ENCODE peak calls at places on chromosomes 4 and X, in seven cellular contexts. R is transverse colon, Z is breast epithelium, Q is suprapubic skin, D is HCT116, K is GM12878, Y is GM23338. N is an unnamed sample.
A peak's percentile ranks its signal among the peaks of the same experiment; 100 is the strongest.

GRCh38 chr4:114217150-114217817 is 237.8 kb upstream of the ARSJ start:
- DNase-seq in Y (no peak), K (no peak), R (no peak), Q (no peak), Z (no peak), D (no peak), N (no peak)

GRCh38 chr4:4995103-4995761 is 24.0 kb downstream of the CYTL1 start:
- DNase-seq in Q (peak; percentile 81), K (no peak), Y (peak; percentile 91), D (peak; percentile 54), Z (peak; percentile 78), R (peak; percentile 66), N (peak; percentile 88)

GRCh38 chrX:39809326-39809725 is 288.4 kb downstream of the BCOR start:
- DNase-seq in D (no peak), Q (no peak), Z (no peak), K (no peak), Y (no peak), R (no peak), N (no peak)

GRCh38 chr4:87978656-87979055 is 3.1 kb downstream of the SPP1 start:
- DNase-seq in Q (no peak), Y (no peak), Z (no peak), R (no peak), D (no peak), K (no peak), N (no peak)

GRCh38 chr4:158870282-158871049 is 101.6 kb downstream of the FNIP2 start:
- DNase-seq in R (no peak), D (no peak), Y (peak; percentile 72), K (no peak), Q (no peak), Z (no peak), N (no peak)

GRCh38 chr4:129545599-129546278 is 449.8 kb downstream of the C4orf33 start:
- DNase-seq in K (no peak), D (no peak), Q (no peak), R (peak; percentile 31), Z (no peak), Y (no peak), N (peak; percentile 91)

GRCh38 chr4:113112341-113112978 is 63.0 kb downstream of the ANK2 start:
- DNase-seq in Y (no peak), D (no peak), K (no peak), R (no peak), Q (no peak), Z (no peak), N (no peak)

GRCh38 chr4:28167411-28167810 is 1306.8 kb downstream of the STIM2 start:
- DNase-seq in D (no peak), Y (no peak), Z (no peak), Q (no peak), R (no peak), K (no peak), N (no peak)

GRCh38 chrX:102765794-102766193 is 45.3 kb downstream of the GPRASP3 start:
- DNase-seq in Q (peak; percentile 65), D (no peak), Z (no peak), Y (no peak), K (no peak), R (peak; percentile 24), N (peak; percentile 88)

GRCh38 chrX:83419030-83419792 is 88.9 kb upstream of the POU3F4 start:
- DNase-seq in Z (no peak), Q (no peak), Y (no peak), R (no peak), K (no peak), D (no peak), N (no peak)

GRCh38 chrX:7083021-7083420 is 64.5 kb upstream of the STS start:
- DNase-seq in Z (no peak), D (no peak), R (no peak), K (no peak), Y (no peak), Q (no peak), N (no peak)

GRCh38 chrX:22424919-22425318 is 152.2 kb downstream of the CBLL2 start:
- DNase-seq in Z (no peak), R (no peak), Q (no peak), K (no peak), Y (no peak), D (no peak), N (no peak)

GRCh38 chr4:36130641-36131040 is 113.7 kb downstream of the ARAP2 start:
- DNase-seq in Y (no peak), Z (no peak), Q (no peak), R (no peak), K (no peak), D (no peak), N (no peak)

GRCh38 chrX:29992083-29992482 is 223.3 kb upstream of the MAGEB2 start:
- DNase-seq in D (no peak), R (no peak), K (no peak), Q (no peak), Y (no peak), Z (no peak), N (no peak)

GRCh38 chrX:153917814-153918213 is 8.2 kb downstream of the ARHGAP4 start:
- DNase-seq in Z (no peak), Q (no peak), K (no peak), D (no peak), R (no peak), Y (no peak), N (no peak)

GRCh38 chr4:151473521-151474097 is 64.6 kb downstream of the FHIP1A start:
- DNase-seq in Z (no peak), K (no peak), D (no peak), Y (no peak), R (no peak), Q (no peak), N (no peak)

GRCh38 chr4:158074851-158075250 is 98.0 kb downstream of the GASK1B start:
- DNase-seq in K (no peak), R (no peak), Q (no peak), Z (no peak), Y (no peak), D (no peak), N (no peak)

GRCh38 chr4:41432889-41433288 is 105.1 kb upstream of the LIMCH1 start:
- DNase-seq in D (no peak), R (no peak), Q (no peak), Z (no peak), K (no peak), Y (peak; percentile 94), N (no peak)

GRCh38 chr4:41436365-41437263 is 101.3 kb upstream of the LIMCH1 start:
- DNase-seq in D (no peak), K (no peak), Y (no peak), Q (no peak), R (no peak), Z (no peak), N (no peak)

GRCh38 chr4:41437264-41437566 is 100.7 kb upstream of the LIMCH1 start:
- DNase-seq in Y (no peak), D (no peak), Z (no peak), K (no peak), R (no peak), Q (no peak), N (no peak)

GRCh38 chr4:41433361-41433760 is 104.6 kb upstream of the LIMCH1 start:
- DNase-seq in Y (no peak), R (no peak), Z (no peak), K (no peak), Q (no peak), D (no peak), N (no peak)

DNA sequence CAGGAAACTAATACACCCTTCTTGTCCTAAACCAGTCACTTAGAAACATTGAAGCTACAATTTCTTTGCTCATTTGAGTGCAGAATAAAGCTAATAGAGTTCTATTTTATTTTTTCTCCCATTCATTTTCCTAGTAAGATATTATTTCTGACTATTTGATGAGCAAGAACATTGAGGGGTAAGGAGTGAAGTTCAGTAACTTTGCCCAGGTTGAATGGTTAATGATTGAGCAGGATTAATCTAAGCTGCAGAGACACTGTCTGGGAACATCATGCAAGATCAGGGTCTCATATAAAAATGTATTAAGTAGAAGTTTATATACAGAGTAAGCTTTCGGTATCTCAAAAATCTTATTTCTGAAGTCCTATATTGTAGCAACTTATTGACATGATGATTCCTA is 102.4 kb upstream of the LIMCH1 start:
- DNase-seq in Y (no peak), R (no peak), Z (no peak), K (no peak), Q (no peak), D (no peak), N (no peak)
- H3K4me1 ChIP-seq in Y (peaks cover 29% of the 10 kb centered on the region), R (no peaks in the 10 kb centered on the region), Z (no peaks in the 10 kb centered on the region), K (no peaks in the 10 kb centered on the region), Q (peaks cover 25% of the 10 kb centered on the region), D (no peaks in the 10 kb centered on the region), N (peaks cover 28% of the 10 kb centered on the region)

GRCh38 chr4:80049402-80049801 is 23.6 kb downstream of the ANTXR2 start:
- DNase-seq in R (no peak), Y (peak; percentile 82), Z (no peak), Q (no peak), K (no peak), D (no peak), N (no peak)
- TF ChIP-seq POLR2AphosphoS5 in R (no peak), Y (no peak), Z (no peak), Q (no peak), K (no peak), D (no peak), N (no peak)

GRCh38 chrX:148572332-148572731 is 71.9 kb downstream of the AFF2 start:
- DNase-seq in K (no peak), Z (no peak), Q (no peak), Y (no peak), R (no peak), D (no peak), N (no peak)
- H3K4me1 ChIP-seq in K (no peaks in the 10 kb centered on the region), Z (no peaks in the 10 kb centered on the region), Q (no peaks in the 10 kb centered on the region), Y (no peaks in the 10 kb centered on the region), R (no peaks in the 10 kb centered on the region), D (no peaks in the 10 kb centered on the region), N (no peaks in the 10 kb centered on the region)

GRCh38 chrX:23501974-23502373 is 165.3 kb upstream of the PRDX4 start:
- DNase-seq in Y (no peak), D (no peak), Z (no peak), Q (no peak), K (no peak), R (no peak), N (no peak)

GRCh38 chrX:23505531-23506303 is 161.6 kb upstream of the PRDX4 start:
- DNase-seq in R (no peak), D (no peak), Y (peak; percentile 68), K (no peak), Z (no peak), Q (no peak), N (no peak)

GRCh38 chrX:23504895-23505294 is 162.4 kb upstream of the PRDX4 start:
- DNase-seq in D (no peak), K (no peak), Q (no peak), R (no peak), Y (no peak), Z (no peak), N (no peak)

GRCh38 chrX:23504540-23504884 is 162.8 kb upstream of the PRDX4 start:
- DNase-seq in K (no peak), Y (no peak), Q (no peak), Z (no peak), D (no peak), R (no peak), N (no peak)

DNA sequence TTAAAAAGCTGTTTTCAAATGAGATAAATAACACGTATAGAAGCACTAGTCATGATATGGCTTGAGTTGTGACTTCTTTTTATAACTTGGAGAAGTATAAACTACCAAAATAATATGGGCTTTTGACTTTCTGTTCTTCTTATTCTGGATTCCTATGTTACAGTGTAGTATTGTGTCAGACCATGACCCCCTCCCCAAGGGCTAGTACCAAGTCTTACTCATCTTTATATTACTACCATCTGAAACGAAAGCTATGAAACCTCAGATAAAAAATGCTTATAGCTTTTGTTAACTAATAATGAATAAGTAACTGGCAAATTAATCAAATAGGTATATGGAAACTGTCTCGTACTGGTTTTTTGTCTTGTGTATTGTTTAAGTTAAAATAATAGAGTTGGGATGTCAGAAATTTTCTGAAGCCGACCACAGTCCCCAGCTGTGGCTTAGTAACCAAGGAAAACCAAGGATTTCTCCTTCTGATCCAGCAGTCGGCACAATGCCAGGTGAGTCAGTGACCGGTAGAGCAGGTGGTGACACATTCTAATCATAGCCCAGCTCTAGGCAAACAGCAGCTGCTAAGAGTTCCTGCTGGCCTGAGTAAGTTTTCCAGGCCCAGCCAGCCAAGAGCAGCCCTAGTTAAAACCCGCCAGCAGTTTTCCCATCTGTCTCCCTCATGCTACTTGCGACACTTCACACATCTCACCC is 163.3 kb upstream of the PRDX4 start:
- DNase-seq in K (no peak), Y (peak; percentile 26), Z (peak; percentile 83), R (peak; percentile 59), Q (no peak), D (peak; percentile 79), N (peak; percentile 57)
- TF ChIP-seq POLR2AphosphoS5 in K (no peak), Y (no peak), Z (peak; percentile 43), R (peak; percentile 17), Q (no peak), D (peak; percentile 54), N (no peak)

N was measured in sigmoid colon.